ENCODE peak calls at places on chromosomes 4 and X, in nine cellular contexts. One of them, this sample, is unnamed.

GRCh38 chr4:31045724-31046318 is 325.7 kb downstream of the PCDH7 start:
- DNase-seq in transverse colon: peak; percentile 9
- DNase-seq in dorsolateral prefrontal cortex: no peak
- DNase-seq in body of pancreas: peak; percentile 35
- DNase-seq in upper lobe of right lung: no peak
- DNase-seq in right atrium auricular region: no peak
- DNase-seq in lower lobe of right lung: no peak
- DNase-seq in GM12878: no peak
- DNase-seq in cardiac muscle cell: peak; percentile 13
- DNase-seq in this sample: no peak

GRCh38 chrX:20362268-20363002 is 95.7 kb upstream of the RPS6KA3 start:
- DNase-seq in transverse colon: no peak
- DNase-seq in dorsolateral prefrontal cortex: no peak
- DNase-seq in body of pancreas: peak; percentile 26
- DNase-seq in upper lobe of right lung: no peak
- DNase-seq in right atrium auricular region: no peak
- DNase-seq in lower lobe of right lung: no peak
- DNase-seq in GM12878: no peak
- DNase-seq in cardiac muscle cell: no peak
- DNase-seq in this sample: no peak

GRCh38 chr4:141853091-141853734 is 216.8 kb downstream of the IL15 start:
- DNase-seq in transverse colon: peak; percentile 15
- DNase-seq in dorsolateral prefrontal cortex: no peak
- DNase-seq in body of pancreas: peak; percentile 21
- DNase-seq in upper lobe of right lung: no peak
- DNase-seq in right atrium auricular region: no peak
- DNase-seq in lower lobe of right lung: no peak
- DNase-seq in GM12878: no peak
- DNase-seq in cardiac muscle cell: no peak
- DNase-seq in this sample: no peak

GRCh38 chr4:174358823-174359222 is 75.1 kb downstream of the CEP44 start:
- DNase-seq in transverse colon: no peak
- DNase-seq in dorsolateral prefrontal cortex: no peak
- DNase-seq in body of pancreas: no peak
- DNase-seq in upper lobe of right lung: no peak
- DNase-seq in right atrium auricular region: no peak
- DNase-seq in lower lobe of right lung: no peak
- DNase-seq in GM12878: peak; percentile 40
- DNase-seq in cardiac muscle cell: no peak
- DNase-seq in this sample: peak; percentile 15

GRCh38 chr4:27198246-27198645 is 337.6 kb downstream of the STIM2 start:
- DNase-seq in transverse colon: no peak
- DNase-seq in dorsolateral prefrontal cortex: no peak
- DNase-seq in body of pancreas: no peak
- DNase-seq in upper lobe of right lung: no peak
- DNase-seq in right atrium auricular region: no peak
- DNase-seq in lower lobe of right lung: no peak
- DNase-seq in GM12878: no peak
- DNase-seq in cardiac muscle cell: peak; percentile 13
- DNase-seq in this sample: no peak

GRCh38 chr4:186810613-186811150 is 87.0 kb upstream of the FAT1 start:
- DNase-seq in transverse colon: no peak
- DNase-seq in dorsolateral prefrontal cortex: no peak
- DNase-seq in body of pancreas: no peak
- DNase-seq in upper lobe of right lung: no peak
- DNase-seq in right atrium auricular region: no peak
- DNase-seq in lower lobe of right lung: no peak
- DNase-seq in GM12878: no peak
- DNase-seq in cardiac muscle cell: no peak
- DNase-seq in this sample: no peak

GRCh38 chrX:124332481-124333424 is at the start of gene TEX13D:
- DNase-seq in transverse colon: no peak
- DNase-seq in dorsolateral prefrontal cortex: no peak
- DNase-seq in body of pancreas: no peak
- DNase-seq in upper lobe of right lung: no peak
- DNase-seq in right atrium auricular region: no peak
- DNase-seq in lower lobe of right lung: no peak
- DNase-seq in GM12878: no peak
- DNase-seq in cardiac muscle cell: no peak
- DNase-seq in this sample: no peak

GRCh38 chrX:119672252-119672825 is 20.6 kb downstream of the SEPTIN6 start:
- DNase-seq in transverse colon: no peak
- DNase-seq in dorsolateral prefrontal cortex: no peak
- DNase-seq in body of pancreas: no peak
- DNase-seq in upper lobe of right lung: no peak
- DNase-seq in right atrium auricular region: no peak
- DNase-seq in lower lobe of right lung: no peak
- DNase-seq in GM12878: no peak
- DNase-seq in cardiac muscle cell: no peak
- DNase-seq in this sample: no peak

GRCh38 chr4:40053161-40053560 is 3.5 kb upstream of the N4BP2 start:
- DNase-seq in transverse colon: no peak
- DNase-seq in dorsolateral prefrontal cortex: no peak
- DNase-seq in body of pancreas: no peak
- DNase-seq in upper lobe of right lung: no peak
- DNase-seq in right atrium auricular region: no peak
- DNase-seq in lower lobe of right lung: no peak
- DNase-seq in GM12878: no peak
- DNase-seq in cardiac muscle cell: no peak
- DNase-seq in this sample: no peak

GRCh38 chr4:107279729-107280128 is 243.6 kb upstream of the DKK2 start:
- DNase-seq in transverse colon: no peak
- DNase-seq in dorsolateral prefrontal cortex: no peak
- DNase-seq in body of pancreas: no peak
- DNase-seq in upper lobe of right lung: no peak
- DNase-seq in right atrium auricular region: no peak
- DNase-seq in lower lobe of right lung: no peak
- DNase-seq in GM12878: no peak
- DNase-seq in cardiac muscle cell: no peak
- DNase-seq in this sample: no peak

GRCh38 chrX:103464071-103464773 is 55.1 kb downstream of the RAB40A start:
- DNase-seq in transverse colon: peak; percentile 10
- DNase-seq in dorsolateral prefrontal cortex: peak; percentile 16
- DNase-seq in body of pancreas: no peak
- DNase-seq in upper lobe of right lung: no peak
- DNase-seq in right atrium auricular region: no peak
- DNase-seq in lower lobe of right lung: no peak
- DNase-seq in GM12878: no peak
- DNase-seq in cardiac muscle cell: peak; percentile 55
- DNase-seq in this sample: no peak

GRCh38 chrX:72352786-72353185 is 47.1 kb upstream of the CITED1 start:
- DNase-seq in transverse colon: no peak
- DNase-seq in dorsolateral prefrontal cortex: no peak
- DNase-seq in body of pancreas: no peak
- DNase-seq in upper lobe of right lung: no peak
- DNase-seq in right atrium auricular region: no peak
- DNase-seq in lower lobe of right lung: no peak
- DNase-seq in GM12878: no peak
- DNase-seq in cardiac muscle cell: no peak
- DNase-seq in this sample: no peak

DNA sequence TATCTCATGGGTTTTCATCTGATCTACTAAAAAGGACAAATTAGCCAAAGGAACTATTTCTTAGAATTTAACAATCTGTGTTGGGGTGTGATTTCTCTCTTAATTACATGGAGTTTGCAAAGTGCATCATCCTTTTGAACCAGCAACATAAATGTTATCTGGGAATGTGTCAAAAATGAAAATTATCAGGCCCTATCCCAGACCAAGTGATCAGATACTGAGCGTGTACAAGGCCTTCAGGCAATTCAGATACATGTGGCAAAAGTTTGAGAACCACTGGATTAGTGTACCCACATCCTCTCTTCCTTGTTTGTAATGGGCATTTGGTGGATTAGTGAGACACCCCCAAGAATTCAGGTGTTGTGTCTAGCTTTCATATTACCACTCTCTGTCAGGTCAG is 3.8 kb downstream of the SH3D19 start:
- DNase-seq in transverse colon: no peak
- DNase-seq in dorsolateral prefrontal cortex: no peak
- DNase-seq in body of pancreas: no peak
- DNase-seq in upper lobe of right lung: no peak
- DNase-seq in right atrium auricular region: no peak
- DNase-seq in lower lobe of right lung: no peak
- DNase-seq in GM12878: no peak
- DNase-seq in cardiac muscle cell: no peak
- DNase-seq in this sample: no peak
- H3K27ac ChIP-seq in transverse colon: peak overlapping the region; percentile 99
- H3K27ac ChIP-seq in dorsolateral prefrontal cortex: no peak overlapping the region
- H3K27ac ChIP-seq in body of pancreas: no peak overlapping the region
- H3K27ac ChIP-seq in upper lobe of right lung: no peak overlapping the region
- H3K27ac ChIP-seq in right atrium auricular region: peak overlapping the region; percentile 24
- H3K27ac ChIP-seq in lower lobe of right lung: no peak overlapping the region
- H3K27ac ChIP-seq in GM12878: no peak overlapping the region
- H3K27ac ChIP-seq in cardiac muscle cell: no peak overlapping the region
- H3K27ac ChIP-seq in this sample: no peak overlapping the region

GRCh38 chr4:6692379-6692778 is 1.3 kb upstream of the S100P start:
- DNase-seq in transverse colon: no peak
- DNase-seq in dorsolateral prefrontal cortex: no peak
- DNase-seq in body of pancreas: no peak
- DNase-seq in upper lobe of right lung: no peak
- DNase-seq in right atrium auricular region: no peak
- DNase-seq in lower lobe of right lung: no peak
- DNase-seq in GM12878: no peak
- DNase-seq in cardiac muscle cell: no peak
- DNase-seq in this sample: no peak

GRCh38 chr4:6687947-6688878 is 5.5 kb upstream of the S100P start:
- DNase-seq in transverse colon: no peak
- DNase-seq in dorsolateral prefrontal cortex: no peak
- DNase-seq in body of pancreas: no peak
- DNase-seq in upper lobe of right lung: no peak
- DNase-seq in right atrium auricular region: no peak
- DNase-seq in lower lobe of right lung: no peak
- DNase-seq in GM12878: no peak
- DNase-seq in cardiac muscle cell: no peak
- DNase-seq in this sample: no peak

GRCh38 chr4:6689506-6689960 is 4.1 kb upstream of the S100P start:
- DNase-seq in transverse colon: peak; percentile 22
- DNase-seq in dorsolateral prefrontal cortex: no peak
- DNase-seq in body of pancreas: no peak
- DNase-seq in upper lobe of right lung: no peak
- DNase-seq in right atrium auricular region: no peak
- DNase-seq in lower lobe of right lung: peak; percentile 73
- DNase-seq in GM12878: no peak
- DNase-seq in cardiac muscle cell: no peak
- DNase-seq in this sample: no peak

GRCh38 chr4:6686104-6686787 is 7.4 kb upstream of the S100P start:
- DNase-seq in transverse colon: no peak
- DNase-seq in dorsolateral prefrontal cortex: no peak
- DNase-seq in body of pancreas: no peak
- DNase-seq in upper lobe of right lung: no peak
- DNase-seq in right atrium auricular region: no peak
- DNase-seq in lower lobe of right lung: no peak
- DNase-seq in GM12878: no peak
- DNase-seq in cardiac muscle cell: no peak
- DNase-seq in this sample: no peak

DNA sequence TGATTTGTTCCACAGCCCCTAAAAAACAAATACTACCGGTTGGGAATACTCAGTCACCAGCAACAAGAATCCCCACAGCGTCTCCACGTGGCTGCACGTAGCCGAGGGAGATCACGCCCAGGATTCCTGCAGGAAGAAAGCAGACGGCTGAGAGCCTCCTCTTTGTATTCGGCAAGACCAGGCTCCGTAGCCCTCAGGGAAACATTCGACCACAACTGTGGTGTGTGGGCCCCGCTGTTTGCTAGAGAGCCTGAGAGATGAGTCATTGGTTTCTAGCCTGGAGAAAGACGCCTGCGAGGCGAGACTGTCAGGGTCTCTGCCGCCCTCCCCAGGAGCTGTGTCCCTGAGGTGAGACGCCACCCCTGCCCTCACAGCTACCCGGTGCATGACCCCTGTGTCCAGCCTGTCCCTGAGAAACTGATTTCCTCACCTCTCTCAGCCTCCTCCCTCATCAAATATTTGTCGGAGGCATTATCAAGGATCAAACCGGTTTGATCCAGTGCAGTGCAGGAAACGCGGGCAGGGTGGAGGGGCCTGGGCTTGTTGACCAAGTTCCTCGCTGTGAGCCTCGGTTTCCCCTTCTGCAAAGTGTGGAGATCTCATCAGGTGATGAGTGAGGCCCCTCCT is 4.7 kb upstream of the S100P start:
- DNase-seq in transverse colon: peak; percentile 55
- DNase-seq in dorsolateral prefrontal cortex: peak; percentile 48
- DNase-seq in body of pancreas: no peak
- DNase-seq in upper lobe of right lung: no peak
- DNase-seq in right atrium auricular region: no peak
- DNase-seq in lower lobe of right lung: no peak
- DNase-seq in GM12878: no peak
- DNase-seq in cardiac muscle cell: no peak
- DNase-seq in this sample: peak; percentile 76
- TF ChIP-seq CTCF in transverse colon: no peak
- TF ChIP-seq CTCF in dorsolateral prefrontal cortex: no peak
- TF ChIP-seq CTCF in body of pancreas: no peak
- TF ChIP-seq CTCF in upper lobe of right lung: no peak
- TF ChIP-seq CTCF in right atrium auricular region: no peak
- TF ChIP-seq CTCF in lower lobe of right lung: no peak
- TF ChIP-seq CTCF in GM12878: no peak
- TF ChIP-seq CTCF in cardiac muscle cell: peak; percentile 24
- TF ChIP-seq CTCF in this sample: no peak

DNA sequence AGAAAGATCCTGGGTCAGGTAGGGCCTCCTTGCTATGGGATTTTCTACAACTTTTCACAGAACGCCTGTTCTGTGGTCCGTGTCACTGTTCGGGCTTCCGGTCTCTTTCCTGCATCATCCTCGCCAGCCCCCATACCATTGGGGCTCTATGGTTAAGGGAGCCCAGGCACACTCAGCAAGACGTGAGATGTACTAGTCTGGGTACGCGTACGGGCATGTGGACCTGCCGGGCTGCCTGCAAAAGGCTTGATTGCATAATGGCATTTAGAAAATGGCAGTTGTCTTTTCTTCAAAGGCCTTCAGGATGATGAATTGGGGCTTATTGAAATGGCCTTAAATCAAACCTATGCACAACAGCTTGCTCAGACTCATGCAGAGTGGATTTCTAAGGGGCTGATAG is 86.7 kb downstream of the CNGA2 start:
- DNase-seq in transverse colon: no peak
- DNase-seq in dorsolateral prefrontal cortex: no peak
- DNase-seq in body of pancreas: no peak
- DNase-seq in upper lobe of right lung: no peak
- DNase-seq in right atrium auricular region: peak; percentile 26
- DNase-seq in lower lobe of right lung: no peak
- DNase-seq in GM12878: no peak
- DNase-seq in cardiac muscle cell: no peak
- DNase-seq in this sample: no peak
- H3K27ac ChIP-seq in transverse colon: no peak overlapping the region
- H3K27ac ChIP-seq in dorsolateral prefrontal cortex: no peak overlapping the region
- H3K27ac ChIP-seq in body of pancreas: no peak overlapping the region
- H3K27ac ChIP-seq in upper lobe of right lung: no peak overlapping the region
- H3K27ac ChIP-seq in right atrium auricular region: no peak overlapping the region
- H3K27ac ChIP-seq in lower lobe of right lung: no peak overlapping the region
- H3K27ac ChIP-seq in GM12878: no peak overlapping the region
- H3K27ac ChIP-seq in cardiac muscle cell: no peak overlapping the region
- H3K27ac ChIP-seq in this sample: no peak overlapping the region

DNA sequence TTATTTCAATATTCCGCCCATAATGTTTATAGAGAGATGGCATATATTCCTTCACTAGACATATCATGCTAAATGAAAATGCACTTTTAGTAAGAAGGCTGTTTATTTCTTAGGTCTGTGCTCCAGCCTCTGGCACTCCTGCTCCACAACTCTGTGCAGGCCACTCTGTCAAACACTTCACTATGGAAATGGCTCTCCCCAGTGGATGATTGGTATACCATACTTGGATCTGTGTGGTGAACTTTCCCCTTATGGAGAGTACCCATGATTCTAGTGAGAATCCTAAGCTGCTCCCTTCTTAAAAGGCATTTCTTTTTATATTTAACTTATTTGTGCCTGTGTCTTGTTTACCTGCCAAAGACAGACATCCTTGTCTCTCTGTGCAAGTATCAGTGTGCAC is 480.1 kb upstream of the GALNT7 start:
- DNase-seq in transverse colon: no peak
- DNase-seq in dorsolateral prefrontal cortex: no peak
- DNase-seq in body of pancreas: no peak
- DNase-seq in upper lobe of right lung: no peak
- DNase-seq in right atrium auricular region: no peak
- DNase-seq in lower lobe of right lung: no peak
- DNase-seq in GM12878: no peak
- DNase-seq in cardiac muscle cell: no peak
- DNase-seq in this sample: no peak
- TF ChIP-seq CTCF in transverse colon: no peak
- TF ChIP-seq CTCF in dorsolateral prefrontal cortex: no peak
- TF ChIP-seq CTCF in body of pancreas: no peak
- TF ChIP-seq CTCF in upper lobe of right lung: no peak
- TF ChIP-seq CTCF in right atrium auricular region: no peak
- TF ChIP-seq CTCF in lower lobe of right lung: no peak
- TF ChIP-seq CTCF in GM12878: no peak
- TF ChIP-seq CTCF in cardiac muscle cell: no peak
- TF ChIP-seq CTCF in this sample: no peak

This sample was measured in AG04450.